ENCODE peak calls at places on chromosomes 13 and 19, in five cellular contexts. V is A549, U is GM23338, L is K562, B is HepG2. A is an unnamed sample.

GRCh38 chr13:87676254-87677042 is 5.3 kb downstream of the SLITRK5 start:
- DNase-seq in L (no peak), U (peak), B (no peak), V (no peak), A (no peak)

GRCh38 chr19:52190679-52191293 is 934 bp downstream of the PPP2R1A start:
- DNase-seq in U (peak), L (peak), V (no peak), B (no peak), A (no peak)

GRCh38 chr19:11091343-11092153 is 2.3 kb downstream of the LDLR start:
- DNase-seq in V (peak), L (peak), B (peak), U (peak), A (no peak)

GRCh38 chr13:46633416-46633815 is 80.4 kb downstream of the LRCH1 start:
- DNase-seq in V (no peak), B (peak), L (no peak), U (no peak), A (no peak)

GRCh38 chr13:102872531-102872930 is 26.7 kb downstream of the ERCC5 start:
- DNase-seq in U (no peak), V (no peak), B (no peak), L (no peak), A (no peak)

GRCh38 chr13:32491028-32491427 is 47.6 kb downstream of the N4BP2L2 start:
- DNase-seq in U (no peak), L (no peak), B (no peak), V (no peak), A (no peak)

GRCh38 chr13:100895656-100896055 is 221.1 kb upstream of the TMTC4 start:
- DNase-seq in L (no peak), V (no peak), U (no peak), B (no peak), A (no peak)

GRCh38 chr19:7612282-7613274 is 16.8 kb downstream of the XAB2 start:
- DNase-seq in U (no peak), B (no peak), L (no peak), V (no peak), A (no peak)

GRCh38 chr19:31511098-31511497 is 161.9 kb upstream of the TSHZ3 start:
- DNase-seq in V (no peak), L (no peak), B (no peak), U (no peak), A (no peak)

GRCh38 chr13:30577381-30577780 is 40.3 kb upstream of the USPL1 start:
- DNase-seq in L (peak), B (peak), U (no peak), V (no peak), A (peak)

GRCh38 chr19:30691767-30692516 is 319.8 kb downstream of the ZNF536 start:
- DNase-seq in L (no peak), U (no peak), B (no peak), V (no peak), A (no peak)

GRCh38 chr13:80084086-80084676 is 256.7 kb downstream of the SPRY2 start:
- DNase-seq in L (no peak), U (peak), B (no peak), V (no peak), A (no peak)

GRCh38 chr19:4538601-4538954 is 1.3 kb downstream of the LRG1 start:
- DNase-seq in B (no peak), V (no peak), U (no peak), L (no peak), A (no peak)

GRCh38 chr19:36377541-36378178 is 1.3 kb downstream of the ZFP14 start:
- DNase-seq in V (no peak), B (peak), L (no peak), U (no peak), A (no peak)

GRCh38 chr19:1645299-1645698 is 7.1 kb downstream of the TCF3 start:
- DNase-seq in U (no peak), V (no peak), B (no peak), L (no peak), A (no peak)

GRCh38 chr13:66265446-66265845 is 964.7 kb downstream of the PCDH9 start:
- DNase-seq in V (no peak), L (no peak), U (no peak), B (no peak), A (no peak)

GRCh38 chr19:6228523-6229215 is 51.1 kb downstream of the MLLT1 start:
- DNase-seq in U (no peak), L (no peak), B (no peak), V (no peak), A (no peak)

GRCh38 chr19:19627716-19628498 is at the start of gene LPAR2:
- DNase-seq in L (no peak), B (no peak), U (peak), V (peak), A (no peak)

GRCh38 chr19:41563847-41564514 is 12.0 kb upstream of the CEACAM21 start:
- DNase-seq in B (no peak), L (no peak), U (peak), V (no peak), A (no peak)

GRCh38 chr13:51803422-51804294 is at the start of gene DHRS12:
- DNase-seq in U (peak), V (peak), L (peak), B (peak), A (peak)

GRCh38 chr13:48066310-48066989 is 28.5 kb downstream of the MED4 start:
- DNase-seq in L (peak), V (no peak), U (no peak), B (peak), A (peak)

GRCh38 chr13:32426191-32426980 is 1.5 kb downstream of the N4BP2L1 start:
- DNase-seq in B (no peak), U (no peak), V (no peak), L (no peak), A (peak)

GRCh38 chr19:12318782-12319413 is 14.5 kb downstream of the ZNF563 start:
- DNase-seq in U (no peak), L (no peak), V (no peak), B (no peak), A (no peak)

GRCh38 chr13:69296130-69296529 is 811.5 kb upstream of the ATXN8OS start:
- DNase-seq in U (no peak), L (no peak), B (no peak), V (no peak), A (no peak)

DNA sequence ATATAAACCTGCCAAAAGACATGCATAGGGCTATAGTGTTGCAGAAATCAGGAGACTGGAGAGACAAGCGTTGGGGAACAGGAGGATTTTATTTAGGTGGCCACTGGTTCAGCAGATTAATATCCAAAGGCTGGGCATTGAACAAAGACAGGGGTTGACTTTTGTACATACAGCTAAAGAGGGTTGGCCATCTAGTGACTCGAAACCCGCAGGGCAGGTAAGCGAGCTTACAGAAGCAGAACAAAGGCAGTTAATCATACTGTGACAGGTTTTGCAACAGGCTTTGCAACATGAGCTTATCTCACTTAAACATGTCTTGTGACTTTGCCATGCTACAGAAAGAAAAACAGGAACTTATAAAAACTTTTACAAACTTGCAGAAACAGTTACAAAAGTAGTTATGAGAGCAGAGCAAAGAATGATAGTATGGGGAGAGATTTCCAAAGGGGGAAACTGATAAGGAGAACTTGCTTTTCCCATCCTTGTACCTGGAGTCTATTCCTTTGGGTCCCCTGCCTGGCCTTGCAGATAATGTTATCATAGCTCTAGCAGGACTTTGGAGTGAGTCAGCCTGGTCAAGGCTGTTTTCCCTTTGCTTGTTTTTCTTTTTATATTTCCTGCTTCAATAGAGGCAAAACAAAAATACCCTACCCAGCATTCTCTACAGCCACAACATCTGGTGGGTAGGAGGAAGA is 234.2 kb downstream of the PCDH17 start:
- DNase-seq in U (no peak), B (no peak), V (no peak), L (peak), A (no peak)
- TF ChIP-seq JUNB in U (no peak), B (no peak), V (no peak), L (no peak), A (no peak)

GRCh38 chr13:35675651-35676050 is 199.2 kb upstream of the MAB21L1 start:
- DNase-seq in U (no peak), V (no peak), L (no peak), B (no peak), A (no peak)

DNA sequence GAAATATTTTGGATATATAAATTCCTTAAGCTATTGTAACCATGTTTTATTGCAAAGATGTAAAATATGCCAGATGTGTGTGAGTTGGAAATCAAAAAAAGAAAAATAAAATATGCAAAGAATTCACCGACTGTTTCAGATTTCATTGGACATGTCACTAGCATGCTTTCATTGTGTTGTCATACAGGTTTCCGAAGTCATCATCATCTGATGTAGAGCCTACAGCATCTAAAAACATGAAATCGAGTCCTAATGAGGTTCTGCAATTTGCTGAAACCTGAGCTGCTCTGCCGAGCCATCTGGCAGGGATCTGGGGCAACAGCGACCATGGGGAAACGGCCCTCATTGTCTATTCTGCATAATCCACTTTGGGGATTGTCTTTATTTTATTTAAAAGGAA is 196.1 kb upstream of the MAB21L1 start:
- DNase-seq in V (no peak), L (no peak), U (no peak), B (no peak), A (no peak)
- TF ChIP-seq JUNB in V (no peak), L (no peak), U (no peak), B (no peak), A (no peak)

GRCh38 chr13:71879129-71879535 is 12.1 kb upstream of the DACH1 start:
- DNase-seq in V (no peak), B (peak), L (peak), U (peak), A (no peak)

GRCh38 chr13:71882120-71882519 is 15.1 kb upstream of the DACH1 start:
- DNase-seq in U (no peak), V (no peak), L (no peak), B (no peak), A (no peak)

GRCh38 chr13:71879945-71880344 is 12.9 kb upstream of the DACH1 start:
- DNase-seq in L (no peak), V (no peak), B (no peak), U (no peak), A (no peak)

GRCh38 chr13:71877280-71877653 is 10.3 kb upstream of the DACH1 start:
- DNase-seq in U (peak), V (no peak), L (no peak), B (no peak), A (no peak)

GRCh38 chr13:71880753-71881541 is 13.9 kb upstream of the DACH1 start:
- DNase-seq in B (no peak), U (peak), V (no peak), L (no peak), A (no peak)
- TF ChIP-seq JUNB in B (no peak), U (no peak), V (no peak), L (no peak), A (no peak)

GRCh38 chr13:106526748-106527488 is 8.5 kb downstream of the EFNB2 start:
- DNase-seq in B (no peak), V (no peak), U (peak), L (no peak), A (no peak)

GRCh38 chr13:106523566-106523965 is 11.9 kb downstream of the EFNB2 start:
- DNase-seq in U (no peak), L (no peak), V (no peak), B (no peak), A (no peak)

GRCh38 chr13:106527806-106528205 is 7.7 kb downstream of the EFNB2 start:
- DNase-seq in V (no peak), L (no peak), B (no peak), U (no peak), A (no peak)

GRCh38 chr13:106524108-106524507 is 11.4 kb downstream of the EFNB2 start:
- DNase-seq in L (no peak), U (no peak), V (no peak), B (no peak), A (no peak)

GRCh38 chr13:106525865-106526264 is 9.6 kb downstream of the EFNB2 start:
- DNase-seq in B (no peak), L (no peak), V (no peak), U (peak), A (no peak)
- TF ChIP-seq JUNB in B (no peak), L (no peak), V (no peak), U (no peak), A (no peak)

GRCh38 chr13:109941951-109942350 is 155.6 kb upstream of the IRS2 start:
- DNase-seq in U (no peak), L (no peak), V (no peak), B (no peak), A (no peak)
- TF ChIP-seq JUNB in U (no peak), L (no peak), V (no peak), B (no peak), A (no peak)

GRCh38 chr13:63112799-63113395 is 1697.2 kb upstream of the PCDH20 start:
- DNase-seq in B (no peak), L (no peak), V (no peak), U (no peak), A (no peak)

GRCh38 chr13:63107163-63107935 is 1691.7 kb upstream of the PCDH20 start:
- DNase-seq in U (no peak), B (no peak), L (no peak), V (peak), A (no peak)

GRCh38 chr13:63110431-63110830 is 1694.8 kb upstream of the PCDH20 start:
- DNase-seq in U (no peak), B (no peak), V (no peak), L (no peak), A (no peak)
- TF ChIP-seq JUNB in U (no peak), B (no peak), V (no peak), L (no peak), A (no peak)

DNA sequence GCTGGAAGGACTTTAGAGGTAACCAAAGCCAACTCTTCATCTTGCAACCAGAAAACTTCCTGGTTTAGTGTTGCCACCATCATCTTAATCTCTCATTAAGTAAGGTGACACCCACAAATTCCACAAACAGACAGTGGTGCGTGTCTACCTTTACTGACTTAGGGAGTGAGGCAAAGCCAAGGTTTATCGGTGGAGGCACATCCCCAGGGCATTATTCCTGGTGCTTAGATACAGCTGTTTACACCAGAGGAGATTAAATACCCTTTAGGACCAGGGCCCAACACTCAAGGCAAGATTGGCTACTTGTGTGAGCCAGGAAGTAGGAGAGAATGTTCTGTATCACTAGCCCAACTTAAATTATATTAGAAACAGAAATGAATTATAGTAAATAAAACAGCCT is 9.5 kb downstream of the STOML3 start:
- DNase-seq in U (peak), L (no peak), B (no peak), V (no peak), A (no peak)
- TF ChIP-seq JUNB in U (no peak), L (no peak), B (no peak), V (no peak), A (no peak)

GRCh38 chr19:49347835-49348234 is 12.6 kb downstream of the CD37 start:
- DNase-seq in L (peak), V (peak), B (peak), U (peak), A (no peak)
- TF ChIP-seq JUNB in L (no peak), V (no peak), B (no peak), U (no peak), A (no peak)

GRCh38 chr19:55175117-55175867 is 4.8 kb downstream of the SYT5 start:
- DNase-seq in U (peak), B (no peak), L (peak), V (no peak), A (no peak)

GRCh38 chr19:55176116-55176515 is 4.0 kb downstream of the SYT5 start:
- DNase-seq in U (no peak), L (peak), V (no peak), B (no peak), A (no peak)

GRCh38 chr19:55181740-55182139 is 1.7 kb upstream of the SYT5 start:
- DNase-seq in V (no peak), U (no peak), B (no peak), L (no peak), A (no peak)

GRCh38 chr19:55178781-55179569 is 1.1 kb downstream of the SYT5 start:
- DNase-seq in B (peak), V (peak), U (peak), L (peak), A (peak)

DNA sequence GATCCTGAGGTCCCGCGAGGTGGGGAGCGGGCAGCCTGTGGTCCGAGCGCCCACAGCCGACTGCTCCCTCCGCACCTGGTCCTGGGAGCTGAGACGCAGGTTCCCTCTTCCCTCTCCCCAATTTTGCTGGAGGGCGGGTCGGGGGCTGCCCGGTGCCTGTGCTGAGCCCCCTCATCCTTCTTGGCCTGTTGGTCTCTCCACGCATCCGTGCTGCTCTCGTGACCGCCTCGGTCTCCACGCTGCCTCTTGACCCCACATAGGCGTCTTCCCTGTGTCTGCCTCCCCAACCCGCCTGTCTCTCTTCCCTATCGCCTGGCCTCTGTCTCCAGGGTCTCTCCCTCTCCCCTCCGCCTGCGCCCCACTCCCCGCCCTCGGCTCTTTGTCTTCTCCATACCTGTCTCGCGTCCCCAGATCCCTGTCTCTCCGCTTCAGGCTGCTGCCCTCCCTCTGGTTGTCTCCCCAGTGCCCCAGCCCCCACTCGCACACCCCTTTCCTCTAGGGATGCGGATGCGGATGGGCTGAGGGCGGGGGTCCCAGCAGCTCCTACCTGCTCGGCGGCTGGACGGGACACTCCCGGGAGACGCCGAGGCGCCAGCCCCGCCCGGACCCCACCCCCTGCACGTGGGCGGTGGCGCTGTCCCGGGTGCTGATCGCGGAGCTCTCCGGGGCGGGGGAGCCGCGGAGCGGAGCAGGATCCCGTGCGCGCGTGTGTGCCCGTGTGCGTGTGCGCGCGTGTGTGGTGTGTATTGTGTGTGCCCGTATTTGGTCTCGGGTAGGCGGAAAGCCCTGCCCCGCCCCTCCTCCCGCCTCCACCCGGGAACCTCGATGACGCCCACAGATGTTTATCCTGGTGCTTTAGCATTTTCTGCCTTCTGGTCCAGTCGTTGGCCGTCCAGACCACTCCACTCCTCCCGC is at the start of gene SYT5:
- DNase-seq in L (peak), U (peak), V (peak), B (no peak), A (no peak)
- TF ChIP-seq JUNB in L (no peak), U (no peak), V (no peak), B (no peak), A (no peak)

DNA sequence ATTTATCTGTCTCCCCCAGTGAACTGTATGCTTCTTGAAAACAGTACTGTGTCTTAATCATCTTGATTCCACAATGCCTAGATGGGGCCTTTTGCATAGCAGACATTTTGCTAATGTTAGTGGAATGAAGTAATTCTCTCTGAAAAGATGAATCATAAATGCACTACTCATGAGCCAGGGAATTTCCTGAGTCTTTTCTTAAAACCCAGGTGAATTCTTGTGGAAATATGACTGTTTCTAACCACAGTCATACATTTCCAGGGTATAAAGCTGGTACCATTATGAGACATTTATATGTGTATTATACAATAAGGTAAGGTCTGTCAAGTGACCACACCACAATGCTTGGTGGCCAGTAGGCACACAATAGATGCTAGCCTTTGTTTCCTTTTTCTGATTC is 5.5 kb upstream of the KCTD4 start:
- DNase-seq in L (no peak), B (no peak), V (peak), U (no peak), A (peak)
- TF ChIP-seq JUNB in L (no peak), B (no peak), V (peak), U (no peak), A (peak)